ENCODE peak calls at places on chromosomes 3 and 15, in nine cellular contexts. L, Z, K, U, O, M, T, A and C are unnamed samples.

GRCh38 chr3:152828075-152828840 is 6.7 kb upstream of the P2RY1 start:
- DNase-seq in O (no peak), A (no peak), M (no peak), K (no peak), L (no peak), T (no peak), U (no peak), Z (no peak), C (no peak)

GRCh38 chr15:40333922-40334492 is 6.7 kb downstream of the CCDC9B start:
- DNase-seq in T (no peak), K (peak), O (no peak), M (peak), U (peak), A (peak), L (peak), Z (peak), C (no peak)

GRCh38 chr3:20141841-20142240 is 44.2 kb downstream of the SGO1 start:
- DNase-seq in M (no peak), U (no peak), A (no peak), O (no peak), L (peak), K (peak), Z (no peak), T (no peak), C (no peak)

GRCh38 chr3:41716391-41716910 is 245.5 kb downstream of the ULK4 start:
- DNase-seq in Z (no peak), T (no peak), K (no peak), O (no peak), M (no peak), L (no peak), U (peak), A (no peak), C (no peak)

GRCh38 chr3:126285369-126285768 is 71.8 kb downstream of the KLF15 start:
- DNase-seq in U (no peak), T (no peak), K (no peak), Z (no peak), A (no peak), M (no peak), L (no peak), O (no peak), C (no peak)

GRCh38 chr3:123658118-123658859 is 73.4 kb upstream of the HACD2 start:
- DNase-seq in T (no peak), O (no peak), M (no peak), U (peak), K (peak), Z (peak), A (peak), L (peak), C (peak)

GRCh38 chr15:65110676-65111292 is 4.2 kb downstream of the UBAP1L start:
- DNase-seq in M (no peak), U (peak), A (no peak), O (no peak), T (no peak), Z (no peak), K (no peak), L (no peak), C (no peak)

GRCh38 chr15:67823371-67824156 is 1.7 kb upstream of the SKOR1 start:
- DNase-seq in K (no peak), M (peak), Z (no peak), O (no peak), L (no peak), U (no peak), A (no peak), T (no peak), C (no peak)

GRCh38 chr15:101185336-101185735 is 66.5 kb downstream of the CHSY1 start:
- DNase-seq in A (no peak), O (no peak), M (no peak), L (no peak), K (no peak), T (no peak), Z (no peak), U (no peak), C (no peak)

DNA sequence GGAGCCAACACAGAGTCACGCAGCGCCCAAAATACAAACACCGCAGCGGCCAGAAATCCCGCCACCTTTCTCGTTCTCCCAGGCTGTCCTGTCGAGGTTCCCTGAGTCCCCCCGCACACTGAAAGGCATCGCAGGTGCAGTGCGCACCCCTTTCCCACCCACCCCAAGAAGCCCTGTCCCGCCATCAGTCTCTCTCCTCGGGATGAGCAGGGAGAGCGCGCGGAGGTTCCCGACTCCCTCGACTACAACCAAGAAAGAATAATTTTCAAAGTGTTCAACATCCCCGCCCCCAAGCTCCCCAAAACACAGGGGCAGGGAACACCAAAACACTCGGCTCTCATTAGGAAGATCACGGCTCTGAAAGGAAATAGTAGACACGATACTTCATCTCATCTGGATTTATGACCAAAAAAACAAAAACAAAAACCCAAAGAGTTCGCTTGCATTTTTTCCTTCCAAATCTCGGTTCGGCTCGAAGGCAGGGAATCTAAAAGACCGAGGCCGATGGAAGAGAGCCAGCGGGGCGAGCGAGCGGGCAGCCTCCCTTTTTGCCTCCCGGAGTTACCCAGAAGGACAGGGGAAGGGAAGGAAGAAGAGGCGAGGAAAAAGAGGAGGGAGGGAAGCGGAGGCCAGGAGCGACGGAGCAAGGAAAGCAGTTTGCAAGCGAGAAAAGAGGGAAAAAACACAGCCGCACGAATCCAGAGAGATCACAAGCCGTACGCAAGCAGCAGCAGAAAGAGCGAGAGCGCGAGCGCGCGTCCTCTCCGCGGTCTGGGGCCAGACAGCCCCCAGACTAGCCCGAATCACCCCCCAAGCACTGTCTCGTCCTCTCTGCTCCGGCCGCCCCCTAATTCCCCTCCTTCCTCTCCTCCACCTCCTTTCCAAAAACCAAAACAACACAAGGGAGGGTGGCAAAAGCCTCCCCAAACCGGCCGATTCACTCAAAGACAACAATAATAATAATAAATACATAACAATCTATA is 808 bp downstream of the BCL6 start:
- DNase-seq in T (no peak), A (peak), O (no peak), M (peak), L (peak), Z (peak), K (peak), U (peak), C (peak)
- TF ChIP-seq POLR2A in T (no peak), A (no peak), O (no peak), M (no peak), L (no peak), Z (no peak), K (no peak), U (no peak), C (no peak)

DNA sequence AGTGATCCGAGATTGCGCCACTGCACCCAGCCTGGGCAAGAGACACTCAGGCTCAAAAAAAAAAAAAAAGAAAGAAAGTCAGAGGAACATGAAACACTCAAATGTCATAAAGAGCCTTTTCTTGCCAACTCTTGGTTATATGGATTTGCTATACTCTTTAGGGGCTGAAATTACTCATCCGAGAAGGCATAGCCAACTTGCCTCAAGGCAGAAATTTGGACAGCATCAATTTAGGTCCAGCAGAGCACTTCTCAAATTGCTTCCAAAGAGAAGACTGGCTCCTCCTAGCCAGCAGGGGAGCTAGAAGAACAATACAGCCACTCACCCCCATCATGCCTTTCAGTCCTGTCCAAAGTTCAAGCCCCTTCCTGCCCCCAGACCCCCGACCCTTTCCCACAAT is 43.8 kb downstream of the OSBPL10 start:
- DNase-seq in M (no peak), T (no peak), O (no peak), A (no peak), U (no peak), Z (no peak), K (no peak), L (no peak), C (no peak)
- TF ChIP-seq CTCF in M (no peak), T (no peak), O (no peak), A (no peak), U (no peak), Z (no peak), K (no peak), L (no peak), C (no peak)

GRCh38 chr3:94431831-94432230 is 369.0 kb downstream of the NSUN3 start:
- DNase-seq in A (no peak), U (no peak), M (no peak), O (no peak), K (no peak), L (no peak), Z (no peak), T (no peak), C (no peak)
- TF ChIP-seq POLR2A in A (no peak), U (no peak), M (no peak), O (no peak), K (no peak), L (no peak), Z (no peak), T (no peak), C (no peak)

GRCh38 chr3:134927596-134927995 is 132.5 kb downstream of the EPHB1 start:
- DNase-seq in A (no peak), U (no peak), K (no peak), Z (no peak), T (no peak), M (no peak), L (no peak), O (no peak), C (no peak)

GRCh38 chr3:134918448-134918847 is 123.4 kb downstream of the EPHB1 start:
- DNase-seq in O (no peak), L (no peak), Z (no peak), M (no peak), U (no peak), A (no peak), K (no peak), T (no peak), C (no peak)

GRCh38 chr3:134917631-134918030 is 122.6 kb downstream of the EPHB1 start:
- DNase-seq in O (no peak), M (no peak), L (no peak), T (no peak), Z (no peak), K (no peak), A (no peak), U (no peak), C (no peak)

GRCh38 chr3:134923286-134923685 is 128.2 kb downstream of the EPHB1 start:
- DNase-seq in Z (no peak), O (no peak), L (no peak), A (no peak), U (no peak), K (no peak), M (no peak), T (no peak), C (no peak)

GRCh38 chr3:134922866-134923265 is 127.8 kb downstream of the EPHB1 start:
- DNase-seq in O (no peak), Z (no peak), T (no peak), U (no peak), A (no peak), M (no peak), K (no peak), L (no peak), C (no peak)
- TF ChIP-seq CTCF in O (no peak), Z (no peak), T (no peak), U (no peak), A (no peak), M (no peak), K (no peak), L (no peak), C (no peak)